ENCODE peak calls at places on chromosomes 5 and 9, in eight cellular contexts. One of them, this sample, is unnamed.

GRCh38 chr9:114203410-114204140 is 48.2 kb downstream of the COL27A1 start:
- DNase-seq in fibroblast of pulmonary artery: no peak
- DNase-seq in CD4-positive, alpha-beta T cell: no peak
- DNase-seq in NAMALWA: no peak
- DNase-seq in stimulated activated CD4-positive, alpha-beta T cell treated with anti-CD3 and anti-CD28 coated beads, Interleukin-12 subunit alpha, Interleukin-12 subunit beta, amount 100 ng/mL, for 4 hours: no peak
- DNase-seq in G401: no peak
- DNase-seq in naive thymus-derived CD8-positive, alpha-beta T cell: no peak
- DNase-seq in T follicular helper cell: no peak
- DNase-seq in this sample: no peak

GRCh38 chr5:138753794-138754698 is 821 bp downstream of the CTNNA1 start:
- DNase-seq in fibroblast of pulmonary artery: peak
- DNase-seq in CD4-positive, alpha-beta T cell: no peak
- DNase-seq in NAMALWA: no peak
- DNase-seq in stimulated activated CD4-positive, alpha-beta T cell treated with anti-CD3 and anti-CD28 coated beads, Interleukin-12 subunit alpha, Interleukin-12 subunit beta, amount 100 ng/mL, for 4 hours: peak
- DNase-seq in G401: peak
- DNase-seq in naive thymus-derived CD8-positive, alpha-beta T cell: no peak
- DNase-seq in T follicular helper cell: no peak
- DNase-seq in this sample: no peak

GRCh38 chr9:120708526-120709224 is 5.6 kb downstream of the MEGF9 start:
- DNase-seq in fibroblast of pulmonary artery: peak
- DNase-seq in CD4-positive, alpha-beta T cell: no peak
- DNase-seq in NAMALWA: no peak
- DNase-seq in stimulated activated CD4-positive, alpha-beta T cell treated with anti-CD3 and anti-CD28 coated beads, Interleukin-12 subunit alpha, Interleukin-12 subunit beta, amount 100 ng/mL, for 4 hours: no peak
- DNase-seq in G401: no peak
- DNase-seq in naive thymus-derived CD8-positive, alpha-beta T cell: no peak
- DNase-seq in T follicular helper cell: no peak
- DNase-seq in this sample: no peak

GRCh38 chr9:133876144-133876543 is 116.0 kb downstream of the VAV2 start:
- DNase-seq in fibroblast of pulmonary artery: no peak
- DNase-seq in CD4-positive, alpha-beta T cell: no peak
- DNase-seq in NAMALWA: peak
- DNase-seq in stimulated activated CD4-positive, alpha-beta T cell treated with anti-CD3 and anti-CD28 coated beads, Interleukin-12 subunit alpha, Interleukin-12 subunit beta, amount 100 ng/mL, for 4 hours: no peak
- DNase-seq in G401: no peak
- DNase-seq in naive thymus-derived CD8-positive, alpha-beta T cell: no peak
- DNase-seq in T follicular helper cell: no peak
- DNase-seq in this sample: no peak

GRCh38 chr9:129208191-129209091 is 30.4 kb upstream of the IER5L start:
- DNase-seq in fibroblast of pulmonary artery: no peak
- DNase-seq in CD4-positive, alpha-beta T cell: peak
- DNase-seq in NAMALWA: no peak
- DNase-seq in stimulated activated CD4-positive, alpha-beta T cell treated with anti-CD3 and anti-CD28 coated beads, Interleukin-12 subunit alpha, Interleukin-12 subunit beta, amount 100 ng/mL, for 4 hours: peak
- DNase-seq in G401: no peak
- DNase-seq in naive thymus-derived CD8-positive, alpha-beta T cell: peak
- DNase-seq in T follicular helper cell: no peak
- DNase-seq in this sample: no peak

GRCh38 chr9:16610538-16610937 is 259.9 kb downstream of the BNC2 start:
- DNase-seq in fibroblast of pulmonary artery: no peak
- DNase-seq in CD4-positive, alpha-beta T cell: no peak
- DNase-seq in NAMALWA: no peak
- DNase-seq in stimulated activated CD4-positive, alpha-beta T cell treated with anti-CD3 and anti-CD28 coated beads, Interleukin-12 subunit alpha, Interleukin-12 subunit beta, amount 100 ng/mL, for 4 hours: no peak
- DNase-seq in G401: no peak
- DNase-seq in naive thymus-derived CD8-positive, alpha-beta T cell: no peak
- DNase-seq in T follicular helper cell: no peak
- DNase-seq in this sample: no peak

GRCh38 chr9:108356806-108357205 is 499.0 kb downstream of the ACTL7B start:
- DNase-seq in fibroblast of pulmonary artery: no peak
- DNase-seq in CD4-positive, alpha-beta T cell: no peak
- DNase-seq in NAMALWA: no peak
- DNase-seq in stimulated activated CD4-positive, alpha-beta T cell treated with anti-CD3 and anti-CD28 coated beads, Interleukin-12 subunit alpha, Interleukin-12 subunit beta, amount 100 ng/mL, for 4 hours: no peak
- DNase-seq in G401: no peak
- DNase-seq in naive thymus-derived CD8-positive, alpha-beta T cell: no peak
- DNase-seq in T follicular helper cell: no peak
- DNase-seq in this sample: no peak

GRCh38 chr5:127934791-127935256 is 148.7 kb upstream of the SLC12A2 start:
- DNase-seq in fibroblast of pulmonary artery: peak
- DNase-seq in CD4-positive, alpha-beta T cell: no peak
- DNase-seq in NAMALWA: no peak
- DNase-seq in stimulated activated CD4-positive, alpha-beta T cell treated with anti-CD3 and anti-CD28 coated beads, Interleukin-12 subunit alpha, Interleukin-12 subunit beta, amount 100 ng/mL, for 4 hours: no peak
- DNase-seq in G401: no peak
- DNase-seq in naive thymus-derived CD8-positive, alpha-beta T cell: no peak
- DNase-seq in T follicular helper cell: no peak
- DNase-seq in this sample: no peak

GRCh38 chr5:139639619-139640431 is 8.3 kb upstream of the CXXC5 start:
- DNase-seq in fibroblast of pulmonary artery: no peak
- DNase-seq in CD4-positive, alpha-beta T cell: peak
- DNase-seq in NAMALWA: no peak
- DNase-seq in stimulated activated CD4-positive, alpha-beta T cell treated with anti-CD3 and anti-CD28 coated beads, Interleukin-12 subunit alpha, Interleukin-12 subunit beta, amount 100 ng/mL, for 4 hours: no peak
- DNase-seq in G401: peak
- DNase-seq in naive thymus-derived CD8-positive, alpha-beta T cell: peak
- DNase-seq in T follicular helper cell: no peak
- DNase-seq in this sample: no peak

GRCh38 chr9:136550439-136551085 is 4.7 kb upstream of the NOTCH1 start:
- DNase-seq in fibroblast of pulmonary artery: no peak
- DNase-seq in CD4-positive, alpha-beta T cell: no peak
- DNase-seq in NAMALWA: no peak
- DNase-seq in stimulated activated CD4-positive, alpha-beta T cell treated with anti-CD3 and anti-CD28 coated beads, Interleukin-12 subunit alpha, Interleukin-12 subunit beta, amount 100 ng/mL, for 4 hours: no peak
- DNase-seq in G401: no peak
- DNase-seq in naive thymus-derived CD8-positive, alpha-beta T cell: no peak
- DNase-seq in T follicular helper cell: no peak
- DNase-seq in this sample: no peak

GRCh38 chr5:100004969-100005368 is 530.2 kb upstream of the FAM174A start:
- DNase-seq in fibroblast of pulmonary artery: no peak
- DNase-seq in CD4-positive, alpha-beta T cell: no peak
- DNase-seq in NAMALWA: no peak
- DNase-seq in stimulated activated CD4-positive, alpha-beta T cell treated with anti-CD3 and anti-CD28 coated beads, Interleukin-12 subunit alpha, Interleukin-12 subunit beta, amount 100 ng/mL, for 4 hours: no peak
- DNase-seq in G401: no peak
- DNase-seq in naive thymus-derived CD8-positive, alpha-beta T cell: no peak
- DNase-seq in T follicular helper cell: no peak
- DNase-seq in this sample: no peak

GRCh38 chr5:17219006-17219422 is 1.6 kb downstream of the BASP1 start:
- DNase-seq in fibroblast of pulmonary artery: peak
- DNase-seq in CD4-positive, alpha-beta T cell: no peak
- DNase-seq in NAMALWA: no peak
- DNase-seq in stimulated activated CD4-positive, alpha-beta T cell treated with anti-CD3 and anti-CD28 coated beads, Interleukin-12 subunit alpha, Interleukin-12 subunit beta, amount 100 ng/mL, for 4 hours: no peak
- DNase-seq in G401: peak
- DNase-seq in naive thymus-derived CD8-positive, alpha-beta T cell: no peak
- DNase-seq in T follicular helper cell: no peak
- DNase-seq in this sample: no peak

GRCh38 chr5:175344331-175345200 is 99.4 kb downstream of the DRD1 start:
- DNase-seq in fibroblast of pulmonary artery: peak
- DNase-seq in CD4-positive, alpha-beta T cell: no peak
- DNase-seq in NAMALWA: no peak
- DNase-seq in stimulated activated CD4-positive, alpha-beta T cell treated with anti-CD3 and anti-CD28 coated beads, Interleukin-12 subunit alpha, Interleukin-12 subunit beta, amount 100 ng/mL, for 4 hours: no peak
- DNase-seq in G401: no peak
- DNase-seq in naive thymus-derived CD8-positive, alpha-beta T cell: no peak
- DNase-seq in T follicular helper cell: no peak
- DNase-seq in this sample: no peak

GRCh38 chr5:138508958-138509357 is 34.1 kb downstream of the ETF1 start:
- DNase-seq in fibroblast of pulmonary artery: no peak
- DNase-seq in CD4-positive, alpha-beta T cell: no peak
- DNase-seq in NAMALWA: no peak
- DNase-seq in stimulated activated CD4-positive, alpha-beta T cell treated with anti-CD3 and anti-CD28 coated beads, Interleukin-12 subunit alpha, Interleukin-12 subunit beta, amount 100 ng/mL, for 4 hours: no peak
- DNase-seq in G401: no peak
- DNase-seq in naive thymus-derived CD8-positive, alpha-beta T cell: no peak
- DNase-seq in T follicular helper cell: no peak
- DNase-seq in this sample: no peak

GRCh38 chr9:4934976-4935672 is 49.9 kb upstream of the JAK2 start:
- DNase-seq in fibroblast of pulmonary artery: no peak
- DNase-seq in CD4-positive, alpha-beta T cell: no peak
- DNase-seq in NAMALWA: no peak
- DNase-seq in stimulated activated CD4-positive, alpha-beta T cell treated with anti-CD3 and anti-CD28 coated beads, Interleukin-12 subunit alpha, Interleukin-12 subunit beta, amount 100 ng/mL, for 4 hours: no peak
- DNase-seq in G401: no peak
- DNase-seq in naive thymus-derived CD8-positive, alpha-beta T cell: no peak
- DNase-seq in T follicular helper cell: no peak
- DNase-seq in this sample: no peak

GRCh38 chr5:135319458-135319857 is 79.6 kb downstream of the MACROH2A1 start:
- DNase-seq in fibroblast of pulmonary artery: no peak
- DNase-seq in CD4-positive, alpha-beta T cell: no peak
- DNase-seq in NAMALWA: no peak
- DNase-seq in stimulated activated CD4-positive, alpha-beta T cell treated with anti-CD3 and anti-CD28 coated beads, Interleukin-12 subunit alpha, Interleukin-12 subunit beta, amount 100 ng/mL, for 4 hours: no peak
- DNase-seq in G401: no peak
- DNase-seq in naive thymus-derived CD8-positive, alpha-beta T cell: no peak
- DNase-seq in T follicular helper cell: no peak
- DNase-seq in this sample: no peak

GRCh38 chr5:67301285-67301904 is 104.8 kb upstream of the CD180 start:
- DNase-seq in fibroblast of pulmonary artery: peak
- DNase-seq in CD4-positive, alpha-beta T cell: no peak
- DNase-seq in NAMALWA: no peak
- DNase-seq in stimulated activated CD4-positive, alpha-beta T cell treated with anti-CD3 and anti-CD28 coated beads, Interleukin-12 subunit alpha, Interleukin-12 subunit beta, amount 100 ng/mL, for 4 hours: no peak
- DNase-seq in G401: no peak
- DNase-seq in naive thymus-derived CD8-positive, alpha-beta T cell: no peak
- DNase-seq in T follicular helper cell: no peak
- DNase-seq in this sample: no peak

GRCh38 chr9:113949206-113950078 is 73.3 kb downstream of the ZNF618 start:
- DNase-seq in fibroblast of pulmonary artery: no peak
- DNase-seq in CD4-positive, alpha-beta T cell: no peak
- DNase-seq in NAMALWA: no peak
- DNase-seq in stimulated activated CD4-positive, alpha-beta T cell treated with anti-CD3 and anti-CD28 coated beads, Interleukin-12 subunit alpha, Interleukin-12 subunit beta, amount 100 ng/mL, for 4 hours: no peak
- DNase-seq in G401: no peak
- DNase-seq in naive thymus-derived CD8-positive, alpha-beta T cell: no peak
- DNase-seq in T follicular helper cell: no peak
- DNase-seq in this sample: no peak

GRCh38 chr5:15249152-15249551 is 250.8 kb upstream of the FBXL7 start:
- DNase-seq in fibroblast of pulmonary artery: peak
- DNase-seq in CD4-positive, alpha-beta T cell: no peak
- DNase-seq in NAMALWA: no peak
- DNase-seq in stimulated activated CD4-positive, alpha-beta T cell treated with anti-CD3 and anti-CD28 coated beads, Interleukin-12 subunit alpha, Interleukin-12 subunit beta, amount 100 ng/mL, for 4 hours: no peak
- DNase-seq in G401: no peak
- DNase-seq in naive thymus-derived CD8-positive, alpha-beta T cell: no peak
- DNase-seq in T follicular helper cell: no peak
- DNase-seq in this sample: no peak

GRCh38 chr5:56802235-56802634 is 13.1 kb upstream of the MAP3K1 start:
- DNase-seq in fibroblast of pulmonary artery: no peak
- DNase-seq in CD4-positive, alpha-beta T cell: no peak
- DNase-seq in NAMALWA: no peak
- DNase-seq in stimulated activated CD4-positive, alpha-beta T cell treated with anti-CD3 and anti-CD28 coated beads, Interleukin-12 subunit alpha, Interleukin-12 subunit beta, amount 100 ng/mL, for 4 hours: no peak
- DNase-seq in G401: peak
- DNase-seq in naive thymus-derived CD8-positive, alpha-beta T cell: no peak
- DNase-seq in T follicular helper cell: no peak
- DNase-seq in this sample: no peak

GRCh38 chr5:175460126-175460525 is 16.1 kb upstream of the DRD1 start:
- DNase-seq in fibroblast of pulmonary artery: peak
- DNase-seq in CD4-positive, alpha-beta T cell: no peak
- DNase-seq in NAMALWA: peak
- DNase-seq in stimulated activated CD4-positive, alpha-beta T cell treated with anti-CD3 and anti-CD28 coated beads, Interleukin-12 subunit alpha, Interleukin-12 subunit beta, amount 100 ng/mL, for 4 hours: no peak
- DNase-seq in G401: no peak
- DNase-seq in naive thymus-derived CD8-positive, alpha-beta T cell: no peak
- DNase-seq in T follicular helper cell: no peak
- DNase-seq in this sample: no peak

This sample was measured in GM12891.